ENCODE peak calls at places on chromosomes 6 and 20, in five cellular contexts. A is glutamatergic neuron, P is fibroblast of lung, M is astrocyte, N is AG04450. E is an unnamed sample.

GRCh38 chr20:58908941-58909340 is 56.4 kb downstream of the GNAS start:
- DNase-seq in A (no peak), P (no peak), M (no peak), N (no peak), E (no peak)

GRCh38 chr20:24628985-24629384 is 159.6 kb downstream of the SYNDIG1 start:
- DNase-seq in A (no peak), P (no peak), M (no peak), N (no peak), E (no peak)

GRCh38 chr6:128474933-128475332 is 45.5 kb downstream of the PTPRK start:
- DNase-seq in A (no peak), P (no peak), M (no peak), N (no peak), E (no peak)

GRCh38 chr6:152874846-152875568 is 107.8 kb downstream of the FBXO5 start:
- DNase-seq in A (no peak), P (no peak), M (no peak), N (no peak), E (no peak)

GRCh38 chr6:99746261-99746895 is 139.7 kb downstream of the PRDM13 start:
- DNase-seq in A (peak), P (peak), M (peak), N (peak), E (peak)

GRCh38 chr20:62276448-62276847 is 26.3 kb upstream of the ADRM1 start:
- DNase-seq in A (no peak), P (no peak), M (no peak), N (no peak), E (no peak)

GRCh38 chr20:43537921-43538854 is 20.6 kb upstream of the SGK2 start:
- DNase-seq in A (peak), P (peak), M (peak), N (peak), E (peak)

GRCh38 chr20:31410011-31410410 is 4.0 kb upstream of the DEFB121 start:
- DNase-seq in A (no peak), P (no peak), M (no peak), N (no peak), E (no peak)

GRCh38 chr20:50191065-50191565 is 485 bp downstream of the CEBPB start:
- DNase-seq in A (peak), P (no peak), M (no peak), N (no peak), E (peak)

GRCh38 chr6:110949679-110950285 is 8.7 kb upstream of the GTF3C6 start:
- DNase-seq in A (no peak), P (peak), M (no peak), N (no peak), E (peak)

GRCh38 chr6:88823998-88824397 is 139.4 kb downstream of the RNGTT start:
- DNase-seq in A (no peak), P (peak), M (peak), N (peak), E (peak)

GRCh38 chr6:71473908-71474307 is 185.3 kb downstream of the OGFRL1 start:
- DNase-seq in A (no peak), P (peak), M (peak), N (peak), E (peak)

GRCh38 chr6:44201200-44201599 is 15.5 kb upstream of the MYMX start:
- DNase-seq in A (no peak), P (no peak), M (no peak), N (no peak), E (peak)

GRCh38 chr20:51802170-51802745 is at the start of gene SALL4:
- DNase-seq in A (peak), P (peak), M (peak), N (no peak), E (no peak)

GRCh38 chr6:108742041-108742440 is 106.2 kb upstream of the ARMC2 start:
- DNase-seq in A (no peak), P (no peak), M (no peak), N (no peak), E (no peak)

GRCh38 chr6:117613920-117614535 is 11.7 kb upstream of the GOPC start:
- DNase-seq in A (no peak), P (peak), M (peak), N (no peak), E (no peak)

GRCh38 chr6:159646731-159647130 is 46.3 kb downstream of the SOD2 start:
- DNase-seq in A (no peak), P (peak), M (peak), N (no peak), E (no peak)

GRCh38 chr6:155701342-155701741 is 245.7 kb upstream of the NOX3 start:
- DNase-seq in A (no peak), P (no peak), M (no peak), N (no peak), E (no peak)

GRCh38 chr6:113642714-113643442 is 214.3 kb upstream of the MARCKS start:
- DNase-seq in A (no peak), P (peak), M (no peak), N (no peak), E (peak)

GRCh38 chr20:1890469-1891262 is 4.5 kb upstream of the SIRPA start:
- DNase-seq in A (no peak), P (no peak), M (no peak), N (no peak), E (no peak)

GRCh38 chr6:127119361-127120108 is 1.1 kb downstream of the RSPO3 start:
- DNase-seq in A (peak), P (peak), M (no peak), N (no peak), E (no peak)

DNA sequence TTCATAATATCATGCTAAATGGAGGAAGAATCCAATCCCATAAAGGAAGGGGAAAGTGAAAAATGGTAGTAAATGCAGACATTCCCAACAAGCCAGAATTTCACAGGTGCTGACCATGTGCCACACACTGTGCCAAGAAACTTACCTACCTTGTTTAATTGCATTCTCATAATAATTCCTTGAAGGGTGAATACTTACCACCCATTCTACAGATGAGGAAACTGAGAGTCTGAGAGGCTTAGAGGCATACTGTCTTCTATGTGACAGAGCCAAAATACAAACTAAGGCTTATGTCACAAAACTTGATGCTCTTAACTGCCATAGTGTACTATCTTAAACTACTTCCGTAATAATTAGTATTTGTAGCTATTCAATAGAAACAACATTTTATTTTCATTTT is 454.7 kb downstream of the UTRN start:
- DNase-seq in A (no peak), P (no peak), M (no peak), N (no peak), E (no peak)
- TF ChIP-seq CTCF in A (no peak), P (no peak), M (no peak), N (no peak), E (no peak)

GRCh38 chr20:9884061-9884460 is 45.2 kb upstream of the PAK5 start:
- DNase-seq in A (no peak), P (no peak), M (no peak), N (no peak), E (peak)

DNA sequence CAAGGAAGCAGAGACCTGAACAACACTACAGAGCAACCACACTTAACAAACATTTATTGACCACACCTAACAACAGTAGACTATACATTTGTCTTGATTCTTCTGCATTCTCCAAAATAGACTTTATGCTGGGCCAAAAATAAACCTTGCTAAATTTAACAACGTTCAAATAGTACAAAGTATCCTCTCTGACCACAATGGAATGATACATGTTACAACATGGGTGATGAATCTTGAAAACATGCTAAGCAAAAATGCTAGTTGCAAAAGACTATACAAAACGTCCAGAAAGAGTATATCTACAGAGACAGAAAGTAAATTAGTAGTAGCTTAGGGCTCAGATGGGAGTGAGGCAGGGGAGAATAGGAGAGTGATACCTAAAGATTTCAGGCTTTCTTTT is 39.2 kb upstream of the PAK5 start:
- DNase-seq in A (no peak), P (no peak), M (no peak), N (no peak), E (no peak)
- TF ChIP-seq CTCF in A (no peak), P (no peak), M (no peak), N (no peak), E (no peak)

DNA sequence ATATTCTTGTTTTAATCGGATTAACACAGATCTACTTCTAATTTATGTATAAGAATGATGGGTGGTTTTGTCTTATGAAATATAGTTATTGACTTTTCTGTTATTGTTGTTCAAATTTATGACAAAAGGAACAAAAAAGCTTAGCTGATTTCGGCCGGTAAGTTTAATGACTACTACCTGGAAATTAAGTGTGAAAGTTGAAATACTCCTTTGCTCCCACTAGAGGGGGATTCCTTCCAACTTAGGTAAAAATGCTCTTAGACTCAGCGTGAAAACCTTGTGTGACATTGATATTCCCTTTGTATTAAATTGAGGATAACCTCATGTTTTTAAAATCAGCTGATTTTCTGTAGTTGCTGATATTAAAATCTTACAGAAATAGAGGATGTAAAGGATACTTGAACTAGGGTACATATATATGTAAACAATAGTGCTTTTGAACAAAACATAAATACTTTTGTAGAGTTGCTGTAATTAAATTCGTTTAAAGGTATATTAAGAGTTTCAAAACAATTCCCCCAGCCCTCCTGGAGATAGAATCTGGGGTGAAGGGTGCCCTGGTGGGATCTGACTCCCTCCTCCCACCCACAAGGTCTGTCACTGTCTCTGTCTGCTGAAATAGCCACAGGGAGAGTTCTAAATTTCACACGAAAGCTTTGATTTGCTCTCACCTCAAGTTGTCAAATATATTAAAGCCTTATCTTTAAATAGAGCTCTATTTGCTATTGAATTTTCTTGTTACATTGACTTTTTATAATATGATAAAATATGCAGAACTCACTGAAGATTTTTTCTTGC is 257.5 kb downstream of the ARID1B start:
- DNase-seq in A (no peak), P (peak), M (peak), N (no peak), E (peak)
- TF ChIP-seq CTCF in A (peak), P (peak), M (peak), N (peak), E (peak)

GRCh38 chr20:38050691-38051090 is 17.1 kb downstream of the RPRD1B start:
- DNase-seq in A (no peak), P (peak), M (peak), N (no peak), E (peak)
- TF ChIP-seq CTCF in A (no peak), P (no peak), M (no peak), N (no peak), E (no peak)

GRCh38 chr20:53580376-53581111 is 13.1 kb downstream of the ZNF217 start:
- DNase-seq in A (no peak), P (no peak), M (no peak), N (no peak), E (no peak)
- TF ChIP-seq CTCF in A (peak), P (no peak), M (no peak), N (no peak), E (no peak)

GRCh38 chr20:47198254-47198671 is 158.2 kb downstream of the ZMYND8 start:
- DNase-seq in A (no peak), P (peak), M (no peak), N (no peak), E (peak)
- TF ChIP-seq CTCF in A (peak), P (no peak), M (no peak), N (no peak), E (no peak)